ENCODE peak calls at places on chromosomes 5 and 9, in six cellular contexts. L is AG09319; W is CD8-positive, alpha-beta T cell; Y is cardiac fibroblast; H is Calu3; T is neural progenitor cell. Q is an unnamed sample.

GRCh38 chr9:77423841-77424240 is 224.3 kb downstream of the GNA14 start:
- DNase-seq in H (no peak), L (no peak), Y (no peak), W (no peak), T (no peak), Q (no peak)

GRCh38 chr9:35923927-35924763 is 14.9 kb downstream of the SPAAR start:
- DNase-seq in T (no peak), H (no peak), W (no peak), Y (peak; percentile 89), L (peak; percentile 77), Q (no peak)

GRCh38 chr5:176780071-176780850 is 30.1 kb upstream of the UNC5A start:
- DNase-seq in L (no peak), H (no peak), Y (no peak), T (no peak), W (no peak), Q (no peak)

GRCh38 chr9:137299938-137300337 is 2.1 kb downstream of the NRARP start:
- DNase-seq in L (no peak), W (no peak), Y (no peak), H (no peak), T (peak; percentile 59), Q (no peak)

GRCh38 chr5:133777951-133778350 is 165.6 kb upstream of the FSTL4 start:
- DNase-seq in H (no peak), T (no peak), L (no peak), Y (no peak), W (no peak), Q (no peak)

GRCh38 chr5:169581580-169582227 is 1.9 kb upstream of the SPDL1 start:
- DNase-seq in L (no peak), W (peak; percentile 61), T (peak; percentile 64), Y (peak; percentile 77), H (peak; percentile 71), Q (peak; percentile 62)

GRCh38 chr9:112970939-112971338 is 41.1 kb downstream of the ZNF883 start:
- DNase-seq in L (no peak), H (no peak), T (no peak), W (no peak), Y (peak; percentile 7), Q (no peak)

GRCh38 chr5:143629871-143630658 is 181.9 kb upstream of the HMHB1 start:
- DNase-seq in Y (peak; percentile 27), L (no peak), W (no peak), H (peak; percentile 31), T (no peak), Q (no peak)

DNA sequence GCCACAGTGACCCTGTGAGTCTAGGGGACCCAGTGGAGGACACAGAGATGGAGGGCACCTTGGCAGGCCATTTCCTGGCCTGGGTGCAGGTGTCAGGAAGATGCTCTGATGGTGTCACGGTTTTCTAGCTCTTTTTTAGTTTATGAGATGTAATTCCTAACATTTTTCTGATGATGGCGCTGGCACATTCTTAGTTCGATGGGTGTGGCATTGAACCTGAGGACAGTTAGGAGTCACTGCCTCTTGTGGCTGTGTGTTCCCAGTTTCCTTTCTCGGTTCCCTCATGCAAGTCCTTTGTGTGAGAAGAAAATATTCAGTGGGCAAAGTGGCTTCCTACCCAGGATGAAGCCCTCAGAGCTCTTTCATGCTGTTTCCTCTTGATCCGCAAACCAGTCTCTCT is 129.4 kb upstream of the ICE1 start:
- DNase-seq in Y (no peak), T (no peak), H (no peak), W (no peak), L (no peak), Q (no peak)
- TF ChIP-seq CTCF in Y (no peak), T (peak; percentile 13), H (no peak), W (no peak), L (no peak), Q (no peak)

GRCh38 chr9:93594041-93594756 is 17.8 kb downstream of the PHF2 start:
- DNase-seq in H (no peak), Y (peak; percentile 12), L (no peak), W (no peak), T (no peak), Q (no peak)

GRCh38 chr9:93591301-93591700 is 14.9 kb downstream of the PHF2 start:
- DNase-seq in H (no peak), Y (no peak), T (no peak), L (no peak), W (no peak), Q (no peak)

GRCh38 chr9:93591706-93592388 is 15.5 kb downstream of the PHF2 start:
- DNase-seq in T (no peak), Y (no peak), L (no peak), W (no peak), H (no peak), Q (no peak)

GRCh38 chr9:93593144-93593655 is 16.8 kb downstream of the PHF2 start:
- DNase-seq in T (no peak), W (no peak), H (no peak), Y (no peak), L (no peak), Q (no peak)

GRCh38 chr9:93592389-93593021 is 16.1 kb downstream of the PHF2 start:
- DNase-seq in L (no peak), H (no peak), W (no peak), Y (peak; percentile 8), T (no peak), Q (no peak)
- TF ChIP-seq CTCF in L (no peak), H (no peak), W (no peak), Y (peak; percentile 18), T (no peak), Q (peak; percentile 5)

DNA sequence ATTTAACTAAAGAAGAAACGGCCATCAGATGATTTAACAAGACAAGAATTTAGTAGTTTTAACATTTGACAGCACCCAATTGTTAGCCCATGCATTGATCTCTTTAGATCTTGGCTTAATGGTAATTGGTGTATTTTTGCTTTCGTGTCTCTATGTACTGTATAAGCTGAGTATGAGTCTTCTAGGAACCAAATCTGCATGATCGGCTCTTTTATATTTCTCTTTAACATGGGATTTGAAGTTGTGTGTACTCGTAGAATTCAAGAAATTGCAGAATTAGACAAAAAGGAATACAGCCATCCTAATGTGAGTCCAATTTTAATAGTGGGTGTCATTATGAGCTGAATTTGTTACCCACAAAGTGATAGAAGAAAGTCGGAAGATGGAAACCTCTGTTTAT is 438.9 kb upstream of the WWC1 start:
- DNase-seq in T (no peak), L (no peak), Y (no peak), W (no peak), H (no peak), Q (no peak)
- TF ChIP-seq CTCF in T (no peak), L (no peak), Y (no peak), W (no peak), H (no peak), Q (no peak)

GRCh38 chr9:5628530-5629311 is at the start of gene RIC1:
- DNase-seq in H (peak; percentile 80), Y (peak; percentile 96), W (peak; percentile 87), T (peak; percentile 93), L (peak; percentile 78), Q (peak; percentile 78)
- TF ChIP-seq CTCF in H (no peak), Y (no peak), W (no peak), T (no peak), L (no peak), Q (no peak)

GRCh38 chr5:139287890-139288635 is 5.5 kb upstream of the MATR3 start:
- DNase-seq in L (no peak), H (no peak), Y (peak; percentile 25), T (no peak), W (no peak), Q (no peak)
- TF ChIP-seq CTCF in L (no peak), H (no peak), Y (no peak), T (no peak), W (no peak), Q (no peak)

GRCh38 chr5:175700991-175701390 is 43.1 kb downstream of the HRH2 start:
- DNase-seq in Y (no peak), T (no peak), H (peak; percentile 30), W (no peak), L (no peak), Q (no peak)
- TF ChIP-seq CTCF in Y (no peak), T (peak; percentile 37), H (no peak), W (peak; percentile 39), L (no peak), Q (peak; percentile 65)

GRCh38 chr9:32351845-32352244 is 32.6 kb upstream of the ACO1 start:
- DNase-seq in L (no peak), W (no peak), Y (peak; percentile 5), H (no peak), T (peak; percentile 66), Q (no peak)
- TF ChIP-seq CTCF in L (no peak), W (no peak), Y (peak; percentile 23), H (peak; percentile 25), T (peak; percentile 51), Q (no peak)

DNA sequence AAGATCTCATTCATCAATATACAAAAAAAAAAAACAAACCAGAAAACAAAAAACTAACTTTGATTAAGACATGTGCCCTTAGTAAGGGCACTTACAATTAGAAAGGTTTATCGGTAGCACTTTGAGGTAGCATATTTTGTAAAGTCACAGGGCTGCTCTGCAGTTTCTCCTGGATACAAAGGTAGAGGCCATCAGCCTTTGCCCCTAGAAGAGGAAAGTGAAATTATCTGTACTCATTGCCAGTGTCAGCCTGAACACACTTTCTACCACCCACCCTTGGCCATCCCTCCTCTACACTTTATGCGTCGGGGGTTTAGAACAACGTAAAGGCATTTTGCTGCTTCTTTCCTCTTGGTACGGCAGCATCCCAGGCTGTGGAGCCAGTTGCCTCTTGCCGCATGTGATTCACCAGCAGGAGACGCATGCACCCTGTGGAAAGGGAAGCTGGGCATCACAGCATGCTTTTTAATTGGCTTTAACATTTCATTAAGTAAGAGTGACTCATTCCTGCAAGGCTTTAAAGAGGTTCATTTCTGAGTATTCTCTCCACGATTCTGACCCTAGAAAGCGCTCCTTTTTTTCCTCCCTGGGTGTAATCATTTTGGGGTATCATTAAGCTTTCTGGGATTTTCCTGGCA is 84.6 kb downstream of the CEMIP2 start:
- DNase-seq in H (no peak), Y (peak; percentile 67), T (peak; percentile 49), W (no peak), L (no peak), Q (no peak)
- TF ChIP-seq CTCF in H (no peak), Y (peak; percentile 33), T (peak; percentile 30), W (no peak), L (peak; percentile 86), Q (no peak)

DNA sequence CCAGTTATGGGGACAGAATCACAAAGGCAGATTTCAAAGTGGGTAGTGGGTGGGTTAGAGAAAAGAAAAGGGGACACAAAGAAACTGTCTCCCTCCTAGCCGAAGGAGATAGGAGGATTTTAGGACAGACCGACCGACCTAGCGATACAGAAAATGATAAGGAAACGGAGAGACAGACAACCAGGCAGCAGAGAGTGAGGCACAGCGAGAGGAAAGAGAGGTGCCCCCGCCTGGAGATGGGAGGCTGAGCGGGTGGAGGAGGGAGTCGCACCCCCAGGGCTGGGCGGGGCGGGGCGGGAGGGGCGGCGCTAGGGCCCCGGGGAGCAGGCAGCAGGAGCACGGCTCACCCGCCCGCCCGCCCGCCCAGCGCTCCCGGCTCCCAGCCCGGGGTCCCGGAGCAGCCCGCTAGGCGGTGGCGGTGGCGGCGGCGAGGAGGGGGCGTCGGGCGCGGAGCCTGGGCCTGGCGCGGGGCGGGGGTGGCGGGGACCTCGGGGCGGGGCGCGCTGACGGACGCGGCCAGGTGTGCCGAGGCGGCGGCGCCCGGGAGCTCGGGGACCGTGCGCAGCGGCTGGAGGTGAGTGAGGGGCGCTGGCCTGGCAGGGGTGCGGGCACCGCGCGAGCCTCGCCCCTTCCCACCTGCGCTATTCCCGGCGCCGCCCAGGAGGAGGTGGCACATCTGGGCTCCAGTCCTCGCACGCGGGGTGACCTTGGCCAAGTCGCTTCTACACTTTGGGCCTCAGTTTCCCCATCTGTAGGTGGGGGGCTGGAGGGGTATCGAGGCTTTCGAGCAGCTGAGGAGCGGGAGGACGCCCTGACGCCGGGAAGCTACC is 15.9 kb upstream of the SYNPO start:
- DNase-seq in T (peak; percentile 76), H (no peak), W (no peak), L (no peak), Y (peak; percentile 58), Q (peak; percentile 43)
- TF ChIP-seq CTCF in T (no peak), H (no peak), W (no peak), L (no peak), Y (no peak), Q (no peak)

GRCh38 chr9:108434036-108434435 is 421.8 kb downstream of the ACTL7B start:
- DNase-seq in H (no peak), L (no peak), W (no peak), T (no peak), Y (peak; percentile 21), Q (no peak)
- TF ChIP-seq CTCF in H (no peak), L (no peak), W (no peak), T (no peak), Y (no peak), Q (no peak)